ENCODE peak calls at places on chromosomes 3 and 15, in four cellular contexts. Z is IMR-90; L is stimulated activated CD4-positive, alpha-beta T cell treated with anti-CD3 and anti-CD28 coated beads, Interleukin-15, amount 100 ng/mL, for 1 hour; U is RWPE1. X is an unnamed sample.

GRCh38 chr15:33283603-33284002 is 27.2 kb upstream of the RYR3 start:
- DNase-seq in Z (no peak), L (no peak), U (no peak), X (no peak)

GRCh38 chr15:50228866-50229265 is 36.7 kb downstream of the HDC start:
- DNase-seq in Z (no peak), L (no peak), U (no peak), X (no peak)

GRCh38 chr3:23159929-23160328 is 43.2 kb upstream of the UBE2E2 start:
- DNase-seq in Z (peak), L (no peak), U (peak), X (no peak)

GRCh38 chr15:51757463-51757862 is 6.1 kb downstream of the TMOD2 start:
- DNase-seq in Z (no peak), L (no peak), U (no peak), X (no peak)

GRCh38 chr3:116188231-116188785 is 257.0 kb downstream of the LSAMP start:
- DNase-seq in Z (peak), L (no peak), U (no peak), X (no peak)

GRCh38 chr15:100714034-100714748 is 111.8 kb downstream of the ASB7 start:
- DNase-seq in Z (no peak), L (no peak), U (no peak), X (no peak)

GRCh38 chr15:29172742-29173725 is 96.6 kb downstream of the NSMCE3 start:
- DNase-seq in Z (no peak), L (no peak), U (no peak), X (no peak)

GRCh38 chr15:59723686-59724336 is 34.7 kb upstream of the BNIP2 start:
- DNase-seq in Z (no peak), L (no peak), U (no peak), X (no peak)

GRCh38 chr15:25960273-25960672 is 97.1 kb upstream of the ATP10A start:
- DNase-seq in Z (no peak), L (no peak), U (no peak), X (no peak)

GRCh38 chr3:69082805-69083204 is 1.9 kb upstream of the ARL6IP5 start:
- DNase-seq in Z (peak), L (peak), U (peak), X (peak)

GRCh38 chr15:71599404-71600225 is 210.7 kb upstream of the NR2E3 start:
- DNase-seq in Z (no peak), L (no peak), U (no peak), X (no peak)

GRCh38 chr3:185824467-185825378 is at the start of gene IGF2BP2:
- DNase-seq in Z (peak), L (peak), U (peak), X (peak)

GRCh38 chr3:188979669-188980311 is 192.0 kb upstream of the TPRG1 start:
- DNase-seq in Z (peak), L (no peak), U (no peak), X (no peak)

GRCh38 chr3:13352621-13353131 is 67.4 kb downstream of the NUP210 start:
- DNase-seq in Z (peak), L (peak), U (no peak), X (peak)

GRCh38 chr3:197031315-197032285 is 2.0 kb upstream of the MELTF start:
- DNase-seq in Z (peak), L (no peak), U (peak), X (no peak)

GRCh38 chr3:43290961-43291360 is 4.6 kb downstream of the SNRK start:
- DNase-seq in Z (peak), L (no peak), U (no peak), X (no peak)

GRCh38 chr3:176987901-176988300 is 209.4 kb downstream of the TBL1XR1 start:
- DNase-seq in Z (peak), L (no peak), U (no peak), X (no peak)

GRCh38 chr3:47578119-47578630 is 490 bp downstream of the CSPG5 start:
- DNase-seq in Z (no peak), L (peak), U (peak), X (peak)

GRCh38 chr3:72414481-72415016 is 433.7 kb downstream of the SHQ1 start:
- DNase-seq in Z (no peak), L (no peak), U (no peak), X (no peak)

GRCh38 chr15:25439456-25439836 is 622 bp upstream of the UBE3A start:
- DNase-seq in Z (peak), L (no peak), U (peak), X (no peak)

GRCh38 chr3:16425398-16426057 is 88.0 kb downstream of the RFTN1 start:
- DNase-seq in Z (no peak), L (no peak), U (no peak), X (no peak)

GRCh38 chr3:119279844-119280243 is 14.3 kb upstream of the ARHGAP31 start:
- DNase-seq in Z (no peak), L (no peak), U (no peak), X (no peak)